ENCODE peak calls at places on chromosomes 5 and 9, in six cellular contexts. C, H, W, V, K and U are unnamed samples.

GRCh38 chr5:127700237-127700766 is 2.9 kb upstream of the CCDC192 start:
- DNase-seq in W (no peak), K (no peak), V (no peak), H (no peak), C (no peak), U (no peak)

GRCh38 chr5:32545102-32545847 is 40.1 kb upstream of the SUB1 start:
- DNase-seq in H (no peak), K (no peak), W (no peak), V (no peak), C (no peak), U (no peak)

GRCh38 chr5:123371575-123372179 is 51.5 kb downstream of the CEP120 start:
- DNase-seq in H (peak), V (peak), C (no peak), W (peak), K (no peak), U (peak)

GRCh38 chr5:158910782-158911692 is 188.7 kb downstream of the EBF1 start:
- DNase-seq in K (no peak), W (no peak), C (peak), V (no peak), H (no peak), U (no peak)

GRCh38 chr9:596701-597100 is 244.8 kb upstream of the DMRT1 start:
- DNase-seq in W (no peak), K (no peak), C (no peak), H (no peak), V (no peak), U (no peak)

GRCh38 chr5:16929347-16929746 is 6.7 kb downstream of the MYO10 start:
- DNase-seq in W (no peak), C (no peak), V (no peak), K (no peak), H (no peak), U (no peak)

GRCh38 chr9:134494273-134494815 is 147.3 kb upstream of the COL5A1 start:
- DNase-seq in K (no peak), W (no peak), C (no peak), H (no peak), V (no peak), U (no peak)

GRCh38 chr5:5141625-5142527 is 1.7 kb downstream of the ADAMTS16 start:
- DNase-seq in V (peak), W (peak), H (peak), C (peak), K (peak), U (peak)

GRCh38 chr5:95281211-95281610 is 3.7 kb downstream of the MCTP1 start:
- DNase-seq in K (no peak), H (no peak), C (no peak), W (no peak), V (no peak), U (no peak)

GRCh38 chr5:57082441-57083067 is 91.3 kb upstream of the GPBP1 start:
- DNase-seq in V (no peak), W (peak), H (no peak), K (no peak), C (no peak), U (peak)

GRCh38 chr9:114348906-114349482 is 19.3 kb downstream of the ORM2 start:
- DNase-seq in V (peak), H (peak), K (peak), C (peak), W (no peak), U (no peak)

GRCh38 chr5:107092695-107093094 is 578.0 kb downstream of the EFNA5 start:
- DNase-seq in V (no peak), C (no peak), K (no peak), H (no peak), W (no peak), U (no peak)

GRCh38 chr9:129143461-129143927 is 32.3 kb downstream of the PTPA start:
- DNase-seq in C (no peak), H (no peak), W (no peak), K (no peak), V (no peak), U (peak)

GRCh38 chr5:112735702-112736101 is 2.0 kb upstream of the APC start:
- DNase-seq in H (no peak), C (no peak), V (no peak), W (no peak), K (no peak), U (peak)

GRCh38 chr9:130398487-130399240 is 46.1 kb upstream of the ASS1 start:
- DNase-seq in K (no peak), V (no peak), W (no peak), H (no peak), C (no peak), U (no peak)